ENCODE peak calls at places on chromosome 17, in five cellular contexts. One of them, this sample, is unnamed.

GRCh38 chr17:81895400-81895799 is 3.9 kb downstream of the ANAPC11 start:
- DNase-seq in hypothalamus: no peak
- DNase-seq in ACHN: no peak
- DNase-seq in activated CD8-positive, alpha-beta T cell treated with anti-CD3 and anti-CD28 coated beads for 36 hours: no peak
- DNase-seq in GOT3: no peak
- DNase-seq in this sample: no peak

GRCh38 chr17:72788950-72789585 is 303.4 kb downstream of the SLC39A11 start:
- DNase-seq in hypothalamus: no peak
- DNase-seq in ACHN: no peak
- DNase-seq in activated CD8-positive, alpha-beta T cell treated with anti-CD3 and anti-CD28 coated beads for 36 hours: no peak
- DNase-seq in GOT3: no peak
- DNase-seq in this sample: no peak

GRCh38 chr17:11899494-11899893 is 97.8 kb downstream of the ZNF18 start:
- DNase-seq in hypothalamus: no peak
- DNase-seq in ACHN: no peak
- DNase-seq in activated CD8-positive, alpha-beta T cell treated with anti-CD3 and anti-CD28 coated beads for 36 hours: no peak
- DNase-seq in GOT3: no peak
- DNase-seq in this sample: no peak

GRCh38 chr17:57985675-57985974 is 2.4 kb downstream of the VEZF1 start:
- DNase-seq in hypothalamus: no peak
- DNase-seq in ACHN: peak; percentile 60
- DNase-seq in activated CD8-positive, alpha-beta T cell treated with anti-CD3 and anti-CD28 coated beads for 36 hours: no peak
- DNase-seq in GOT3: no peak
- DNase-seq in this sample: no peak

GRCh38 chr17:28763804-28764266 is 20.0 kb downstream of the TRAF4 start:
- DNase-seq in hypothalamus: peak; percentile 88
- DNase-seq in ACHN: peak; percentile 83
- DNase-seq in activated CD8-positive, alpha-beta T cell treated with anti-CD3 and anti-CD28 coated beads for 36 hours: peak; percentile 93
- DNase-seq in GOT3: no peak
- DNase-seq in this sample: no peak

GRCh38 chr17:43942286-43942685 is at the start of gene PPY:
- DNase-seq in hypothalamus: no peak
- DNase-seq in ACHN: no peak
- DNase-seq in activated CD8-positive, alpha-beta T cell treated with anti-CD3 and anti-CD28 coated beads for 36 hours: no peak
- DNase-seq in GOT3: no peak
- DNase-seq in this sample: no peak

GRCh38 chr17:71922439-71922838 is 198.4 kb upstream of the SOX9 start:
- DNase-seq in hypothalamus: no peak
- DNase-seq in ACHN: no peak
- DNase-seq in activated CD8-positive, alpha-beta T cell treated with anti-CD3 and anti-CD28 coated beads for 36 hours: no peak
- DNase-seq in GOT3: no peak
- DNase-seq in this sample: no peak

GRCh38 chr17:83085526-83086196 is 6.3 kb downstream of the METRNL start:
- DNase-seq in hypothalamus: no peak
- DNase-seq in ACHN: no peak
- DNase-seq in activated CD8-positive, alpha-beta T cell treated with anti-CD3 and anti-CD28 coated beads for 36 hours: no peak
- DNase-seq in GOT3: no peak
- DNase-seq in this sample: no peak

GRCh38 chr17:42809250-42809649 is 10.6 kb downstream of the CNTD1 start:
- DNase-seq in hypothalamus: peak; percentile 12
- DNase-seq in ACHN: no peak
- DNase-seq in activated CD8-positive, alpha-beta T cell treated with anti-CD3 and anti-CD28 coated beads for 36 hours: no peak
- DNase-seq in GOT3: no peak
- DNase-seq in this sample: no peak

GRCh38 chr17:60392845-60393702 is 1.1 kb upstream of the USP32 start:
- DNase-seq in hypothalamus: no peak
- DNase-seq in ACHN: peak; percentile 64
- DNase-seq in activated CD8-positive, alpha-beta T cell treated with anti-CD3 and anti-CD28 coated beads for 36 hours: peak; percentile 60
- DNase-seq in GOT3: no peak
- DNase-seq in this sample: peak; percentile 53

GRCh38 chr17:72115789-72116520 is 4.9 kb upstream of the SOX9 start:
- DNase-seq in hypothalamus: no peak
- DNase-seq in ACHN: no peak
- DNase-seq in activated CD8-positive, alpha-beta T cell treated with anti-CD3 and anti-CD28 coated beads for 36 hours: no peak
- DNase-seq in GOT3: no peak
- DNase-seq in this sample: no peak

GRCh38 chr17:27569257-27569722 is 61.7 kb upstream of the LGALS9 start:
- DNase-seq in hypothalamus: peak; percentile 21
- DNase-seq in ACHN: peak; percentile 39
- DNase-seq in activated CD8-positive, alpha-beta T cell treated with anti-CD3 and anti-CD28 coated beads for 36 hours: peak; percentile 87
- DNase-seq in GOT3: no peak
- DNase-seq in this sample: no peak

GRCh38 chr17:46736100-46736499 is 82.4 kb downstream of the WNT3 start:
- DNase-seq in hypothalamus: no peak
- DNase-seq in ACHN: no peak
- DNase-seq in activated CD8-positive, alpha-beta T cell treated with anti-CD3 and anti-CD28 coated beads for 36 hours: no peak
- DNase-seq in GOT3: no peak
- DNase-seq in this sample: no peak

GRCh38 chr17:81035389-81036127 is 607 bp downstream of the BAIAP2 start:
- DNase-seq in hypothalamus: no peak
- DNase-seq in ACHN: peak; percentile 31
- DNase-seq in activated CD8-positive, alpha-beta T cell treated with anti-CD3 and anti-CD28 coated beads for 36 hours: peak; percentile 24
- DNase-seq in GOT3: no peak
- DNase-seq in this sample: no peak

GRCh38 chr17:1438593-1439083 is 17.4 kb downstream of the CRK start:
- DNase-seq in hypothalamus: no peak
- DNase-seq in ACHN: peak; percentile 64
- DNase-seq in activated CD8-positive, alpha-beta T cell treated with anti-CD3 and anti-CD28 coated beads for 36 hours: no peak
- DNase-seq in GOT3: no peak
- DNase-seq in this sample: no peak

GRCh38 chr17:3029213-3029913 is 34.0 kb downstream of the OR1D5 start:
- DNase-seq in hypothalamus: no peak
- DNase-seq in ACHN: no peak
- DNase-seq in activated CD8-positive, alpha-beta T cell treated with anti-CD3 and anti-CD28 coated beads for 36 hours: no peak
- DNase-seq in GOT3: no peak
- DNase-seq in this sample: no peak

GRCh38 chr17:78419970-78420820 is 41.7 kb downstream of the PGS1 start:
- DNase-seq in hypothalamus: no peak
- DNase-seq in ACHN: no peak
- DNase-seq in activated CD8-positive, alpha-beta T cell treated with anti-CD3 and anti-CD28 coated beads for 36 hours: no peak
- DNase-seq in GOT3: no peak
- DNase-seq in this sample: no peak

GRCh38 chr17:6470751-6471521 is 26.7 kb downstream of the PIMREG start:
- DNase-seq in hypothalamus: no peak
- DNase-seq in ACHN: peak; percentile 15
- DNase-seq in activated CD8-positive, alpha-beta T cell treated with anti-CD3 and anti-CD28 coated beads for 36 hours: no peak
- DNase-seq in GOT3: no peak
- DNase-seq in this sample: no peak

GRCh38 chr17:18182978-18183333 is 672 bp upstream of the ALKBH5 start:
- DNase-seq in hypothalamus: peak; percentile 87
- DNase-seq in ACHN: peak; percentile 77
- DNase-seq in activated CD8-positive, alpha-beta T cell treated with anti-CD3 and anti-CD28 coated beads for 36 hours: peak; percentile 89
- DNase-seq in GOT3: peak; percentile 88
- DNase-seq in this sample: no peak

GRCh38 chr17:38663125-38663751 is 11.5 kb downstream of the EPOP start:
- DNase-seq in hypothalamus: peak; percentile 65
- DNase-seq in ACHN: peak; percentile 84
- DNase-seq in activated CD8-positive, alpha-beta T cell treated with anti-CD3 and anti-CD28 coated beads for 36 hours: peak; percentile 74
- DNase-seq in GOT3: no peak
- DNase-seq in this sample: peak; percentile 42

GRCh38 chr17:78890111-78890897 is 12.7 kb downstream of the CEP295NL start:
- DNase-seq in hypothalamus: peak; percentile 36
- DNase-seq in ACHN: no peak
- DNase-seq in activated CD8-positive, alpha-beta T cell treated with anti-CD3 and anti-CD28 coated beads for 36 hours: peak; percentile 79
- DNase-seq in GOT3: no peak
- DNase-seq in this sample: no peak

GRCh38 chr17:82105417-82105881 is 7.4 kb upstream of the FASN start:
- DNase-seq in hypothalamus: no peak
- DNase-seq in ACHN: no peak
- DNase-seq in activated CD8-positive, alpha-beta T cell treated with anti-CD3 and anti-CD28 coated beads for 36 hours: no peak
- DNase-seq in GOT3: no peak
- DNase-seq in this sample: no peak

GRCh38 chr17:67365762-67366192 is 600 bp downstream of the PSMD12 start:
- DNase-seq in hypothalamus: no peak
- DNase-seq in ACHN: peak; percentile 55
- DNase-seq in activated CD8-positive, alpha-beta T cell treated with anti-CD3 and anti-CD28 coated beads for 36 hours: peak; percentile 49
- DNase-seq in GOT3: peak; percentile 8
- DNase-seq in this sample: no peak

GRCh38 chr17:35986643-35987042 is at the start of gene CCL14:
- DNase-seq in hypothalamus: no peak
- DNase-seq in ACHN: no peak
- DNase-seq in activated CD8-positive, alpha-beta T cell treated with anti-CD3 and anti-CD28 coated beads for 36 hours: no peak
- DNase-seq in GOT3: no peak
- DNase-seq in this sample: no peak

GRCh38 chr17:40818733-40819527 is 3.5 kb downstream of the KRT10 start:
- DNase-seq in hypothalamus: peak; percentile 51
- DNase-seq in ACHN: peak; percentile 83
- DNase-seq in activated CD8-positive, alpha-beta T cell treated with anti-CD3 and anti-CD28 coated beads for 36 hours: peak; percentile 90
- DNase-seq in GOT3: peak; percentile 75
- DNase-seq in this sample: peak; percentile 45

GRCh38 chr17:15171433-15172047 is 93.6 kb downstream of the PMP22 start:
- DNase-seq in hypothalamus: peak; percentile 58
- DNase-seq in ACHN: peak; percentile 66
- DNase-seq in activated CD8-positive, alpha-beta T cell treated with anti-CD3 and anti-CD28 coated beads for 36 hours: peak; percentile 44
- DNase-seq in GOT3: no peak
- DNase-seq in this sample: no peak

GRCh38 chr17:66115246-66115645 is 76.7 kb downstream of the CEP112 start:
- DNase-seq in hypothalamus: no peak
- DNase-seq in ACHN: no peak
- DNase-seq in activated CD8-positive, alpha-beta T cell treated with anti-CD3 and anti-CD28 coated beads for 36 hours: no peak
- DNase-seq in GOT3: no peak
- DNase-seq in this sample: no peak

GRCh38 chr17:74690409-74690825 is 22.3 kb downstream of the CD300LF start:
- DNase-seq in hypothalamus: no peak
- DNase-seq in ACHN: no peak
- DNase-seq in activated CD8-positive, alpha-beta T cell treated with anti-CD3 and anti-CD28 coated beads for 36 hours: no peak
- DNase-seq in GOT3: no peak
- DNase-seq in this sample: no peak

GRCh38 chr17:35214192-35214591 is 20.0 kb upstream of the SLC35G3 start:
- DNase-seq in hypothalamus: no peak
- DNase-seq in ACHN: no peak
- DNase-seq in activated CD8-positive, alpha-beta T cell treated with anti-CD3 and anti-CD28 coated beads for 36 hours: peak; percentile 54
- DNase-seq in GOT3: no peak
- DNase-seq in this sample: no peak

GRCh38 chr17:76816590-76817135 is 51.5 kb upstream of the MGAT5B start:
- DNase-seq in hypothalamus: peak; percentile 25
- DNase-seq in ACHN: peak; percentile 64
- DNase-seq in activated CD8-positive, alpha-beta T cell treated with anti-CD3 and anti-CD28 coated beads for 36 hours: peak; percentile 75
- DNase-seq in GOT3: no peak
- DNase-seq in this sample: peak; percentile 56